ENCODE peak calls at places on chromosomes 4 and X, in four cellular contexts. W, N, H and F are unnamed samples.

GRCh38 chr4:12137556-12137955 is 708.9 kb upstream of the HS3ST1 start:
- DNase-seq in W (no peak), H (no peak), N (no peak), F (no peak)

GRCh38 chrX:16771483-16772398 is 14.5 kb upstream of the TXLNG start:
- DNase-seq in N (peak; percentile 86), H (no peak), W (no peak), F (no peak)

GRCh38 chr4:173526034-173526482 is 4.0 kb downstream of the HAND2 start:
- DNase-seq in H (no peak), W (no peak), N (no peak), F (no peak)

GRCh38 chrX:110317079-110317819 is 636 bp downstream of the AMMECR1 start:
- DNase-seq in W (peak; percentile 27), H (no peak), N (no peak), F (peak; percentile 42)

GRCh38 chr4:187480146-187481145 is 515.1 kb upstream of the ZFP42 start:
- DNase-seq in H (no peak), W (no peak), N (no peak), F (no peak)

GRCh38 chrX:49919617-49920016 is 2.8 kb upstream of the CLCN5 start:
- DNase-seq in H (no peak), W (peak; percentile 55), N (peak; percentile 9), F (no peak)

GRCh38 chrX:114959729-114960128 is 57.7 kb downstream of the IL13RA2 start:
- DNase-seq in H (no peak), W (no peak), N (no peak), F (no peak)

GRCh38 chrX:133250184-133251080 is 32.3 kb upstream of the TFDP3 start:
- DNase-seq in N (peak; percentile 43), W (no peak), H (no peak), F (no peak)

GRCh38 chr4:157421365-157421764 is 200.8 kb downstream of the GRIA2 start:
- DNase-seq in N (peak; percentile 88), W (no peak), H (no peak), F (no peak)

GRCh38 chrX:111035991-111036390 is 60.0 kb upstream of the PAK3 start:
- DNase-seq in W (no peak), H (no peak), N (no peak), F (no peak)

GRCh38 chrX:136214551-136214950 is 36.6 kb downstream of the MAP7D3 start:
- DNase-seq in H (no peak), N (peak; percentile 15), W (no peak), F (no peak)

GRCh38 chrX:76148011-76148665 is 24.7 kb upstream of the PBDC1 start:
- DNase-seq in H (peak; percentile 20), W (no peak), N (peak; percentile 1), F (no peak)

GRCh38 chrX:153554519-153555167 is 37.2 kb downstream of the ATP2B3 start:
- DNase-seq in W (peak; percentile 61), N (peak; percentile 27), H (no peak), F (peak; percentile 71)

GRCh38 chr4:133865606-133866327 is 335.8 kb downstream of the PABPC4L start:
- DNase-seq in W (no peak), H (no peak), N (peak; percentile 6), F (no peak)

GRCh38 chr4:1136028-1136427 is 22.7 kb upstream of the RNF212 start:
- DNase-seq in H (no peak), W (no peak), N (no peak), F (no peak)

GRCh38 chrX:41090568-41091238 is 5.5 kb downstream of the USP9X start:
- DNase-seq in N (peak; percentile 37), W (no peak), H (no peak), F (no peak)

GRCh38 chr4:168162604-168163003 is 70.3 kb downstream of the ANXA10 start:
- DNase-seq in N (no peak), H (no peak), W (peak; percentile 57), F (no peak)

GRCh38 chrX:65667157-65667502 is 324 bp upstream of the MSN start:
- DNase-seq in N (no peak), H (no peak), W (no peak), F (no peak)

GRCh38 chrX:16119353-16120220 is 3.8 kb upstream of the GRPR start:
- DNase-seq in H (peak; percentile 82), N (no peak), W (no peak), F (no peak)

GRCh38 chrX:20285513-20285912 is 18.8 kb upstream of the RPS6KA3 start:
- DNase-seq in H (no peak), N (no peak), W (no peak), F (no peak)

GRCh38 chrX:1388651-1389050 is 3.3 kb downstream of the SLC25A6 start:
- DNase-seq in H (no peak), N (no peak), W (peak; percentile 15), F (no peak)

GRCh38 chrX:101417981-101418841 is 10.2 kb downstream of the HNRNPH2 start:
- DNase-seq in H (no peak), W (peak; percentile 58), N (no peak), F (no peak)

GRCh38 chrX:129980540-129981206 is 1.8 kb upstream of the BCORL1 start:
- DNase-seq in H (no peak), N (peak; percentile 25), W (peak; percentile 59), F (no peak)

GRCh38 chr4:138841341-138841740 is 174.2 kb upstream of the NOCT start:
- DNase-seq in N (no peak), W (no peak), H (no peak), F (no peak)

GRCh38 chr4:70392057-70392776 is 5.5 kb upstream of the OPRPN start:
- DNase-seq in W (no peak), H (no peak), N (no peak), F (no peak)

GRCh38 chr4:64272432-64272831 is 136.8 kb downstream of the TECRL start:
- DNase-seq in N (no peak), H (no peak), W (no peak), F (no peak)

GRCh38 chr4:46550471-46550870 is 160.5 kb upstream of the GABRA2 start:
- DNase-seq in W (no peak), H (no peak), N (no peak), F (no peak)

GRCh38 chrX:53481093-53481492 is 46.9 kb upstream of the HSD17B10 start:
- DNase-seq in W (peak; percentile 26), H (no peak), N (no peak), F (no peak)

GRCh38 chr4:151485541-151486131 is 76.7 kb downstream of the FHIP1A start:
- DNase-seq in W (no peak), N (no peak), H (no peak), F (no peak)
- TF ChIP-seq POLR2AphosphoS5 in W (no peak), N (no peak), H (no peak), F (no peak)

DNA sequence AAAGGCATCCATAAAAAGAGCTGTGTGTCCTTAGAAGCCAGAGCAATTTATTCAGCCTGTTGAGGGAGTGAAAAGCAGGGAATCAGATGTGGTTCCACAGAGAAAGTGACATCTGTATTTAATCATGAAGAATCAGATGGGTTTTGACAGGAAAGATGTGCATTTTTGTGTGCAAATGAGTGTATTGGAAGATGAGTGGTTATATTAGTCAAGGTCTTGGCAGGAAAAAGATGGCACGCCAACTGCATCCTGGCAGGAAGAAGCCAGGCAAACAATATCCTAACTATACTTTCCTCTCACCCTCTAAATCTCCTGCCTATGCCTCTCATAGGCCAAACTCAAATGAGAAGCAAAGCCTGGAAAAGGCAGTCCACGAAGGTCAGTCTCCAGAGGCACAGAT is 59.1 kb downstream of the SCFD2 start:
- DNase-seq in N (no peak), W (no peak), H (no peak), F (no peak)
- TF ChIP-seq POLR2AphosphoS5 in N (no peak), W (no peak), H (no peak), F (no peak)

GRCh38 chrX:14489437-14489836 is 39.9 kb upstream of the GLRA2 start:
- DNase-seq in H (no peak), N (no peak), W (no peak), F (no peak)
- TF ChIP-seq POLR2AphosphoS5 in H (no peak), N (no peak), W (no peak), F (no peak)

GRCh38 chr4:185738851-185739250 is 73.1 kb downstream of the SORBS2 start:
- DNase-seq in H (no peak), W (no peak), N (no peak), F (no peak)
- TF ChIP-seq POLR2AphosphoS5 in H (no peak), W (no peak), N (no peak), F (no peak)

GRCh38 chr4:177511611-177512010 is 69.4 kb upstream of the AGA start:
- DNase-seq in W (peak; percentile 70), H (no peak), N (no peak), F (no peak)
- TF ChIP-seq POLR2AphosphoS5 in W (peak; percentile 58), H (no peak), N (no peak), F (peak; percentile 75)